ENCODE peak calls at places on chromosomes 3 and 15, in five cellular contexts. U is astrocyte, C is HCT116, G is NT2/D1, H is IMR-90. D is an unnamed sample. For H3K4me1, the result is how much of the 10 kb centered on the place peaks cover.

GRCh38 chr3:103167850-103168249 is 733.0 kb downstream of the ZPLD1 start:
- DNase-seq in U (no peak), C (no peak), G (no peak), H (no peak), D (no peak)

GRCh38 chr3:69406156-69406555 is 20.3 kb upstream of the FRMD4B start:
- DNase-seq in U (peak), C (no peak), G (no peak), H (no peak), D (no peak)

GRCh38 chr3:29176501-29176900 is 104.4 kb upstream of the RBMS3 start:
- DNase-seq in U (no peak), C (no peak), G (peak), H (no peak), D (no peak)

GRCh38 chr15:50355980-50356379 is 982 bp upstream of the GABPB1 start:
- DNase-seq in U (no peak), C (no peak), G (no peak), H (no peak), D (peak)

GRCh38 chr15:101499863-101500713 is 10.6 kb upstream of the PCSK6 start:
- DNase-seq in U (no peak), C (no peak), G (no peak), H (no peak), D (no peak)

GRCh38 chr15:44489464-44489863 is 47.5 kb upstream of the EIF3J start:
- DNase-seq in U (peak), C (peak), G (no peak), H (peak), D (peak)

GRCh38 chr15:40430271-40430805 is 10.4 kb upstream of the BAHD1 start:
- DNase-seq in U (peak), C (no peak), G (no peak), H (peak), D (peak)

GRCh38 chr3:98741121-98741716 is 21.9 kb upstream of the ST3GAL6 start:
- DNase-seq in U (peak), C (no peak), G (no peak), H (peak), D (no peak)

GRCh38 chr15:85154061-85154460 is 172.4 kb downstream of the PDE8A start:
- DNase-seq in U (no peak), C (no peak), G (peak), H (no peak), D (no peak)

GRCh38 chr3:193744048-193744821 is 151.2 kb downstream of the OPA1 start:
- DNase-seq in U (peak), C (no peak), G (no peak), H (no peak), D (no peak)

GRCh38 chr3:158845748-158846350 is 44.0 kb downstream of the MFSD1 start:
- DNase-seq in U (peak), C (peak), G (peak), H (no peak), D (peak)

GRCh38 chr15:66560856-66561525 is 4.8 kb downstream of the LCTL start:
- DNase-seq in U (no peak), C (no peak), G (no peak), H (no peak), D (no peak)

GRCh38 chr15:39502616-39503195 is 78.2 kb upstream of the THBS1 start:
- DNase-seq in U (peak), C (no peak), G (no peak), H (peak), D (peak)

GRCh38 chr3:49339593-49339946 is 283 bp downstream of the USP4 start:
- DNase-seq in U (no peak), C (no peak), G (no peak), H (no peak), D (peak)

GRCh38 chr3:127857270-127857801 is 35.0 kb upstream of the MGLL start:
- DNase-seq in U (no peak), C (no peak), G (no peak), H (peak), D (peak)

GRCh38 chr3:100334340-100335136 is at the start of gene NIT2:
- DNase-seq in U (peak), C (peak), G (peak), H (peak), D (peak)

GRCh38 chr3:170360916-170361315 is 3.4 kb downstream of the SKIL start:
- DNase-seq in U (no peak), C (no peak), G (no peak), H (peak), D (no peak)

GRCh38 chr15:43517354-43518072 is at the start of gene MAP1A:
- DNase-seq in U (peak), C (no peak), G (no peak), H (peak), D (peak)

GRCh38 chr15:73530649-73531048 is 87.7 kb downstream of the REC114 start:
- DNase-seq in U (peak), C (no peak), G (no peak), H (peak), D (peak)

GRCh38 chr3:172357850-172358754 is 90.2 kb downstream of the GHSR start:
- DNase-seq in U (peak), C (no peak), G (no peak), H (peak), D (peak)

GRCh38 chr15:29127506-29128430 is 141.9 kb downstream of the NSMCE3 start:
- DNase-seq in U (no peak), C (no peak), G (no peak), H (no peak), D (no peak)

GRCh38 chr3:171654809-171655208 is 155.5 kb downstream of the PLD1 start:
- DNase-seq in U (peak), C (no peak), G (no peak), H (peak), D (peak)

GRCh38 chr15:73127302-73127936 is 75.2 kb downstream of the NEO1 start:
- DNase-seq in U (peak), C (peak), G (peak), H (peak), D (peak)

GRCh38 chr3:13122101-13123055 is 49.1 kb upstream of the IQSEC1 start:
- DNase-seq in U (no peak), C (no peak), G (no peak), H (no peak), D (no peak)

GRCh38 chr3:65785065-65785645 is 253.6 kb downstream of the MAGI1 start:
- DNase-seq in U (peak), C (peak), G (peak), H (peak), D (peak)

GRCh38 chr3:16790432-16791379 is 94.0 kb upstream of the PLCL2 start:
- DNase-seq in U (no peak), C (no peak), G (no peak), H (no peak), D (no peak)

GRCh38 chr15:82873000-82873680 is 63.7 kb downstream of the WHAMM start:
- DNase-seq in U (no peak), C (no peak), G (no peak), H (no peak), D (no peak)

GRCh38 chr3:39112535-39112934 is 5.1 kb downstream of the TTC21A start:
- DNase-seq in U (no peak), C (no peak), G (no peak), H (no peak), D (no peak)

GRCh38 chr3:146605106-146605505 is at the start of gene PLSCR5:
- DNase-seq in U (no peak), C (peak), G (no peak), H (no peak), D (no peak)

GRCh38 chr15:47983533-47983932 is 137.3 kb upstream of the SLC24A5 start:
- DNase-seq in U (no peak), C (no peak), G (no peak), H (no peak), D (no peak)

GRCh38 chr3:145124886-145125285 is 1036.1 kb downstream of the PLOD2 start:
- DNase-seq in U (peak), C (no peak), G (no peak), H (no peak), D (no peak)

GRCh38 chr15:64149424-64150235 is 1.9 kb upstream of the SNX22 start:
- DNase-seq in U (no peak), C (no peak), G (peak), H (no peak), D (no peak)

GRCh38 chr15:81548350-81549116 is 174.5 kb upstream of the TMC3 start:
- DNase-seq in U (peak), C (no peak), G (no peak), H (peak), D (no peak)

GRCh38 chr3:118987466-118987865 is 47.2 kb downstream of the IGSF11 start:
- DNase-seq in U (peak), C (no peak), G (no peak), H (peak), D (peak)

GRCh38 chr3:186869253-186870235 is 27.0 kb downstream of the ADIPOQ start:
- DNase-seq in U (peak), C (no peak), G (no peak), H (peak), D (no peak)

GRCh38 chr3:72890166-72890925 is 2.5 kb downstream of the GXYLT2 start:
- DNase-seq in U (no peak), C (no peak), G (no peak), H (no peak), D (peak)

GRCh38 chr3:191236635-191237034 is 37.6 kb downstream of the OSTN start:
- DNase-seq in U (peak), C (no peak), G (no peak), H (peak), D (peak)

GRCh38 chr3:69695443-69695842 is 43.8 kb upstream of the MITF start:
- DNase-seq in U (no peak), C (no peak), G (no peak), H (no peak), D (no peak)

GRCh38 chr3:138230525-138230924 is 43.4 kb downstream of the ARMC8 start:
- DNase-seq in U (peak), C (no peak), G (no peak), H (peak), D (peak)

GRCh38 chr15:57505056-57505713 is 86.5 kb upstream of the MYZAP start:
- DNase-seq in U (no peak), C (no peak), G (no peak), H (no peak), D (no peak)

GRCh38 chr15:57506422-57506821 is 85.3 kb upstream of the MYZAP start:
- DNase-seq in U (no peak), C (no peak), G (peak), H (no peak), D (no peak)

GRCh38 chr15:57507111-57507510 is 84.6 kb upstream of the MYZAP start:
- DNase-seq in U (no peak), C (no peak), G (no peak), H (no peak), D (no peak)

GRCh38 chr15:57504599-57504940 is 87.1 kb upstream of the MYZAP start:
- DNase-seq in U (no peak), C (no peak), G (no peak), H (no peak), D (no peak)

DNA sequence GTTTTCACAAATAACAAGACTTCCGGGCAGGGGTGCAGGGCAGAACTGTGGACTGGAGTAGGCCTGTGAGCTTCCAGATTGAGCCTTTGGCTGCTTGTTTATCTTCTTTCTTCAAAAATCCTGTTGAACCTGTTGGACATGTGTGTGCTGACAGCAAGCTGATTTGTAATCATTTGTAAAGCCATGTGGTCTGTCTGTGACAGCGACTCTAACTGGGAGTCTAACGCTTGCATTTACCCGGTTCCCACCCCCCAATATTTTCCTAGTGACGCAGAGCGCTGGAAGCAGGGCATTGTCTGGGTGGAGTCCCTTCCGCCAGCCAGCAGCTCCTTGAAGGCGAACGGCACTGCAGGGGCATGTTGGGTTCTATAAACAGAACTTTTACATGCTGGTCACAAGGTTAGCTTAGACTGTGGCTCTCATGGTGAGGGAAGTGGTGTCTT is 85.7 kb upstream of the MYZAP start:
- DNase-seq in U (no peak), C (no peak), G (no peak), H (no peak), D (peak)
- H3K4me1 ChIP-seq in U (under half), C (under half), G (under half), H (under half), D (under half)

GRCh38 chr3:30288830-30289229 is 317.6 kb upstream of the TGFBR2 start:
- DNase-seq in U (no peak), C (no peak), G (no peak), H (no peak), D (no peak)
- H3K9ac ChIP-seq in U (no peak), C (no peak), G (no peak), H (no peak), D (no peak)

GRCh38 chr3:112003321-112004080 is 4.8 kb downstream of the TAGLN3 start:
- DNase-seq in U (no peak), C (no peak), G (no peak), H (no peak), D (no peak)
- H3K4me1 ChIP-seq in U (under half), C (under half), G (under half), H (under half), D (under half)

GRCh38 chr15:94059188-94059587 is 172.2 kb upstream of the MCTP2 start:
- DNase-seq in U (no peak), C (no peak), G (no peak), H (no peak), D (no peak)

GRCh38 chr15:94057305-94057704 is 174.1 kb upstream of the MCTP2 start:
- DNase-seq in U (no peak), C (no peak), G (no peak), H (no peak), D (no peak)

GRCh38 chr15:94056314-94056713 is 175.0 kb upstream of the MCTP2 start:
- DNase-seq in U (peak), C (no peak), G (no peak), H (peak), D (peak)

GRCh38 chr15:94052711-94053110 is 178.7 kb upstream of the MCTP2 start:
- DNase-seq in U (no peak), C (no peak), G (no peak), H (no peak), D (no peak)

DNA sequence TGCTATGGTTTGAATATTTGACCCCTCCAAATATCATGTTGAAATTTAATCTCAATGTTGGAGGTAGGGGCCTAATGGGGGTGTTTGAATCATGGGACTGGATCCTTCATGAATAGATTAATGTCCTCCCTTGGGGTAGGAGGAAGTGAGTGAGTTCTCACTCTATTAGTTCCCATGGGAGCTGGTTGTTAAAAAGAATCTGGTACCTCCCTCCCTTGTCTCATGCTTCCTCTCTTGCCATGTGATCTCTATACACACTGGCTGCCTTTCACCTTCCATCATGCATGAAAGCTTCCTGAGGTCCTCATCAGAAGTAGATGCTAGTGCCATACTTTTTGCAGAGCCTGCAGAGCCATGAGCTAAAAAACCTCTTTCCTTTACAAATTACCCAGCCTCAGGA is 177.7 kb upstream of the MCTP2 start:
- DNase-seq in U (no peak), C (no peak), G (no peak), H (no peak), D (no peak)
- H3K9ac ChIP-seq in U (no peak), C (no peak), G (no peak), H (no peak), D (no peak)

DNA sequence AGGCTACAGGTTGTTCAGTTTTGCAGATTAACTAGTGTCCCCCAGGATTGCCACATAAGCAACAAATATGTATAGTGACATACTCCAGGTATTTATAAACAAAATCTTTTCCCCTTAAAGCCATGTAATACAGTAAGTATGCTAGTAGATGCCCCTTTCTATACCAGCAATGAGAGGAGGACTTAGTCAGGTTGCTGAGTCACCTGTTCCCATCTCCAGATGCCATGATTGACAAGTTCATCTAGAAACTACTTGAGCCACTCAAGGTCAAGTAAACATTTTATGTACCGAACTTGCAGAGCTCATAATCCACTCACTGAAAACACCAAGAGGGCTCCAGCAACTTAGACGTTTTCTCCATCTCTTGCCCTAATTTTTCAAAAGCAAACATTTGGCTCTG is 18.2 kb downstream of the SLC9A9 start:
- DNase-seq in U (no peak), C (no peak), G (no peak), H (no peak), D (no peak)
- H3K4me1 ChIP-seq in U (under half), C (under half), G (under half), H (under half), D (under half)

D was measured in adipocyte.